ENCODE peak calls at places on chromosomes 7 and 10, in nine cellular contexts. T is heart right ventricle; N is cardiac muscle cell; W is sigmoid colon; F is colonic mucosa; B is K562; U is AG10803; R is CD4-positive, CD25-positive, alpha-beta regulatory T cell; S is adrenal gland. Z is an unnamed sample.

GRCh38 chr10:71666607-71667373 is 52.8 kb downstream of the C10orf105 start:
- DNase-seq in B (no peak), F (no peak), N (no peak), R (no peak), S (no peak), W (no peak), U (no peak), T (no peak), Z (no peak)

GRCh38 chr10:58515296-58515956 is 2.8 kb downstream of the BICC1 start:
- DNase-seq in W (no peak), S (no peak), F (no peak), N (no peak), B (no peak), R (no peak), T (no peak), U (no peak), Z (no peak)

GRCh38 chr7:79593819-79594218 is 140.4 kb upstream of the MAGI2 start:
- DNase-seq in R (no peak), W (no peak), F (no peak), N (no peak), S (no peak), U (no peak), T (no peak), B (no peak), Z (no peak)

GRCh38 chr10:48455392-48456151 is 149.1 kb downstream of the MAPK8 start:
- DNase-seq in F (peak; percentile 11), B (no peak), U (no peak), S (no peak), R (no peak), N (no peak), T (peak; percentile 2), W (peak; percentile 54), Z (no peak)

GRCh38 chr7:129438839-129439640 is 4.8 kb downstream of the STRIP2 start:
- DNase-seq in S (no peak), R (no peak), T (no peak), N (peak; percentile 54), F (no peak), U (no peak), W (no peak), B (peak; percentile 84), Z (no peak)

GRCh38 chr10:70815504-70816219 is at the start of gene SGPL1:
- DNase-seq in W (peak; percentile 91), N (peak; percentile 88), B (peak; percentile 99), T (peak; percentile 83), U (peak; percentile 77), S (peak; percentile 90), F (peak; percentile 91), R (peak; percentile 74), Z (peak; percentile 90)

GRCh38 chr10:123847686-123848432 is 43.7 kb downstream of the CPXM2 start:
- DNase-seq in T (no peak), S (no peak), W (no peak), N (peak; percentile 26), U (peak; percentile 73), B (no peak), R (no peak), F (no peak), Z (peak; percentile 40)

GRCh38 chr7:38280000-38280399 is 6.6 kb upstream of the TARP start:
- DNase-seq in B (no peak), U (no peak), T (no peak), S (no peak), R (no peak), N (no peak), W (no peak), F (no peak), Z (no peak)

GRCh38 chr7:80374321-80374720 is 137.5 kb downstream of the GNAT3 start:
- DNase-seq in N (no peak), T (no peak), U (no peak), S (no peak), F (no peak), B (no peak), R (no peak), W (no peak), Z (no peak)

GRCh38 chr7:80182630-80183276 is 48.1 kb downstream of the GNAI1 start:
- DNase-seq in S (no peak), R (no peak), B (no peak), F (no peak), W (no peak), T (no peak), U (no peak), N (no peak), Z (no peak)

GRCh38 chr10:109992485-109992884 is 15.3 kb upstream of the ADD3 start:
- DNase-seq in S (no peak), T (no peak), R (no peak), N (peak; percentile 81), U (peak; percentile 62), F (no peak), W (no peak), B (no peak), Z (no peak)

GRCh38 chr7:5686131-5686530 is 95.3 kb downstream of the RNF216 start:
- DNase-seq in S (no peak), F (no peak), U (no peak), N (no peak), W (no peak), R (no peak), T (no peak), B (no peak), Z (no peak)

GRCh38 chr7:80869821-80870751 is 48.8 kb downstream of the SEMA3C start:
- DNase-seq in R (no peak), N (no peak), W (no peak), B (no peak), U (no peak), T (no peak), S (no peak), F (peak; percentile 46), Z (peak; percentile 24)

GRCh38 chr7:101547022-101547915 is 81.8 kb downstream of the MYL10 start:
- DNase-seq in S (no peak), W (peak; percentile 57), R (no peak), F (no peak), B (no peak), T (no peak), N (no peak), U (no peak), Z (peak; percentile 3)

GRCh38 chr10:32189400-32190084 is 133.3 kb upstream of the KIF5B start:
- DNase-seq in W (no peak), F (peak; percentile 48), B (peak; percentile 25), N (peak; percentile 39), U (peak; percentile 33), R (no peak), T (no peak), S (no peak), Z (no peak)

GRCh38 chr10:45647118-45647517 is 25.5 kb downstream of the ZFAND4 start:
- DNase-seq in S (no peak), F (no peak), T (no peak), B (no peak), W (no peak), N (no peak), U (no peak), R (no peak), Z (no peak)
- H3K4me3 ChIP-seq in S (no peak overlapping the region), F (no peak overlapping the region), T (no peak overlapping the region), B (no peak overlapping the region), W (no peak overlapping the region), N (no peak overlapping the region), U (no peak overlapping the region), R (no peak overlapping the region), Z (no peak overlapping the region)

DNA sequence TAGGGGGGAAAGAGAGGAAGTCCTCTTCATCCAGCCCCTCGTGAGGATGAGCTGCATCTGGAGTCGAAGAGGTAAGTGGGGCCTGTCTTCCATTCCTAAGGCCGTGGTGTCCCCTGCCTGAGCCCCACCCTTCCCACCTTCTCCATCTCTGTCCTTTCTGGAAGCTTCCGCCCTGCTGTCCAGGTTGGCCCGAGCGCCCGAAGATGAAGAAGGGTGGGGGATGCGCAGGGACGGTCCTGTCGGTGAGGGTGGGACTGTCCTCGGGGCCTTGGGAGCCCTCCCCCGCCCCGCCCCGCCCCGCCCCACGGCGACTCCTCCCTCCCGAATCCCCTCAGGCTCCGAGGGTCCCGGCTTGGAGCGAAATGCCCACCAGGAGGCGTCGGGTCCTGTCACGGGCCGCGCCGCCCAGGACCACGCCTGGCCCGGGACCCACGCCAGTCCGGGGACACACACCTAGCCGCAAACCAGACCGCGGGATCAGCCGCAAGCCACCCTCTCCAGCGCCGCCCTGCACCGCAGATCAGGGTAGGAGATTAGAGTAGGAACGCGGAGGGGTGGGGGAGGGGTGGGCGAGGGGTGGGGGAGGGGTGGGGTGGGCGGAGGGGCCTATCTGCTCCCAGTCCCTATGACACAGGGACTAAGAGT is 15.3 kb downstream of the GPRIN2 start:
- DNase-seq in R (no peak), N (peak; percentile 51), T (no peak), B (peak; percentile 94), U (peak; percentile 13), S (no peak), F (peak; percentile 71), W (peak; percentile 64), Z (peak; percentile 60)
- H3K4me3 ChIP-seq in R (no peak overlapping the region), N (peak overlapping the region; percentile 28), T (peak overlapping the region; percentile 22), B (no peak overlapping the region), U (peak overlapping the region; percentile 29), S (no peak overlapping the region), F (peak overlapping the region; percentile 13), W (peak overlapping the region; percentile 8), Z (peak overlapping the region; percentile 35)

DNA sequence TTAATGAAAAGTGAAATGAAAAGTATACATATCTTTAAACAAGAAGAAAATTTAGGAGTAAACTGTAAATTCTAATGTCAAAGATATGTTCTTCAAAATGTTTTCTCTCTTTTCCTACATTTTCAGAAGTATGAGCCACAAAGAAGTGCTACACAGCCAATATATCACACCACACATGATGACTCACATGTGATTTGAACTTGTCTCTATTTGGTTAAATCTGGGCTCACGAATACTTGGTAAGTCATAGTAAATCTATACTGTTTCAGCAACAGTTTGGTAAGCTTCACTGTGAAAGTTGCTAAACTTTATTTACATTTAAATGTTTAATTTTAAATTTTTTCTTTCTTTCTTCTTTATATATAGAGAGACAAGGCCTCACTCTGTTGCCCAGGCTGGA is 380.6 kb upstream of the IGFBP3 start:
- DNase-seq in F (no peak), S (no peak), N (peak; percentile 33), U (peak; percentile 45), T (no peak), R (no peak), W (no peak), B (no peak), Z (no peak)
- H3K4me3 ChIP-seq in F (no peak overlapping the region), S (no peak overlapping the region), N (no peak overlapping the region), U (no peak overlapping the region), T (no peak overlapping the region), R (no peak overlapping the region), W (no peak overlapping the region), B (no peak overlapping the region), Z (no peak overlapping the region)

GRCh38 chr10:21498977-21499376 is 26.5 kb downstream of the SKIDA1 start:
- DNase-seq in F (no peak), B (no peak), S (no peak), U (no peak), T (no peak), N (no peak), R (no peak), W (no peak), Z (no peak)

GRCh38 chr10:21499910-21500577 is 25.4 kb downstream of the SKIDA1 start:
- DNase-seq in U (no peak), B (no peak), S (no peak), W (no peak), R (no peak), T (no peak), F (no peak), N (peak; percentile 56), Z (no peak)

GRCh38 chr10:21497177-21497807 is 28.2 kb downstream of the SKIDA1 start:
- DNase-seq in B (no peak), N (peak; percentile 90), R (no peak), W (peak; percentile 96), T (peak; percentile 91), S (peak; percentile 96), F (peak; percentile 96), U (peak; percentile 86), Z (peak; percentile 91)

GRCh38 chr10:21499580-21499909 is 25.9 kb downstream of the SKIDA1 start:
- DNase-seq in B (no peak), R (no peak), W (no peak), T (no peak), U (no peak), N (no peak), S (no peak), F (no peak), Z (no peak)

GRCh38 chr10:21498416-21498815 is 27.1 kb downstream of the SKIDA1 start:
- DNase-seq in R (no peak), W (no peak), B (no peak), U (no peak), T (no peak), F (no peak), S (no peak), N (no peak), Z (no peak)
- H3K4me3 ChIP-seq in R (no peak overlapping the region), W (no peak overlapping the region), B (no peak overlapping the region), U (no peak overlapping the region), T (no peak overlapping the region), F (no peak overlapping the region), S (no peak overlapping the region), N (no peak overlapping the region), Z (no peak overlapping the region)

Z was measured in transverse colon.